ENCODE peak calls at places on chromosomes 13 and 19, in nine cellular contexts. One of them, this sample, is unnamed.

GRCh38 chr13:50441141-50441540 is 402.4 kb downstream of the DLEU7 start:
- DNase-seq in stimulated activated CD4-positive, alpha-beta T cell treated with anti-CD3 and anti-CD28 coated beads, Interleukin-1b, Interleukin-23, amount 100 ng/mL, for 24 hours: no peak
- DNase-seq in ascending aorta: no peak
- DNase-seq in stimulated activated naive CD4-positive, alpha-beta T cell: no peak
- DNase-seq in mesendoderm: no peak
- DNase-seq in CD8-positive, alpha-beta memory T cell: no peak
- DNase-seq in D341Med: no peak
- DNase-seq in skeletal muscle cell: peak; percentile 29
- DNase-seq in M059J: peak; percentile 60
- DNase-seq in this sample: no peak

GRCh38 chr19:39873385-39873784 is 27.2 kb upstream of the FBL start:
- DNase-seq in stimulated activated CD4-positive, alpha-beta T cell treated with anti-CD3 and anti-CD28 coated beads, Interleukin-1b, Interleukin-23, amount 100 ng/mL, for 24 hours: no peak
- DNase-seq in ascending aorta: no peak
- DNase-seq in stimulated activated naive CD4-positive, alpha-beta T cell: no peak
- DNase-seq in mesendoderm: no peak
- DNase-seq in CD8-positive, alpha-beta memory T cell: no peak
- DNase-seq in D341Med: no peak
- DNase-seq in skeletal muscle cell: no peak
- DNase-seq in M059J: no peak
- DNase-seq in this sample: no peak

GRCh38 chr13:112351825-112352224 is 24.3 kb upstream of the SPACA7 start:
- DNase-seq in stimulated activated CD4-positive, alpha-beta T cell treated with anti-CD3 and anti-CD28 coated beads, Interleukin-1b, Interleukin-23, amount 100 ng/mL, for 24 hours: no peak
- DNase-seq in ascending aorta: no peak
- DNase-seq in stimulated activated naive CD4-positive, alpha-beta T cell: no peak
- DNase-seq in mesendoderm: no peak
- DNase-seq in CD8-positive, alpha-beta memory T cell: no peak
- DNase-seq in D341Med: no peak
- DNase-seq in skeletal muscle cell: no peak
- DNase-seq in M059J: no peak
- DNase-seq in this sample: no peak

GRCh38 chr19:41564515-41565383 is 11.2 kb upstream of the CEACAM21 start:
- DNase-seq in stimulated activated CD4-positive, alpha-beta T cell treated with anti-CD3 and anti-CD28 coated beads, Interleukin-1b, Interleukin-23, amount 100 ng/mL, for 24 hours: no peak
- DNase-seq in ascending aorta: no peak
- DNase-seq in stimulated activated naive CD4-positive, alpha-beta T cell: peak; percentile 28
- DNase-seq in mesendoderm: peak; percentile 57
- DNase-seq in CD8-positive, alpha-beta memory T cell: no peak
- DNase-seq in D341Med: no peak
- DNase-seq in skeletal muscle cell: no peak
- DNase-seq in M059J: no peak
- DNase-seq in this sample: no peak

GRCh38 chr19:47348819-47349795 is at the start of gene DHX34:
- DNase-seq in stimulated activated CD4-positive, alpha-beta T cell treated with anti-CD3 and anti-CD28 coated beads, Interleukin-1b, Interleukin-23, amount 100 ng/mL, for 24 hours: peak; percentile 97
- DNase-seq in ascending aorta: peak; percentile 94
- DNase-seq in stimulated activated naive CD4-positive, alpha-beta T cell: peak; percentile 96
- DNase-seq in mesendoderm: peak; percentile 99
- DNase-seq in CD8-positive, alpha-beta memory T cell: peak; percentile 99
- DNase-seq in D341Med: peak; percentile 99
- DNase-seq in skeletal muscle cell: peak; percentile 96
- DNase-seq in M059J: peak; percentile 98
- DNase-seq in this sample: peak; percentile 94

GRCh38 chr13:82758056-82758455 is 1124.2 kb downstream of the SLITRK1 start:
- DNase-seq in stimulated activated CD4-positive, alpha-beta T cell treated with anti-CD3 and anti-CD28 coated beads, Interleukin-1b, Interleukin-23, amount 100 ng/mL, for 24 hours: no peak
- DNase-seq in ascending aorta: no peak
- DNase-seq in stimulated activated naive CD4-positive, alpha-beta T cell: no peak
- DNase-seq in mesendoderm: peak; percentile 94
- DNase-seq in CD8-positive, alpha-beta memory T cell: no peak
- DNase-seq in D341Med: peak; percentile 50
- DNase-seq in skeletal muscle cell: no peak
- DNase-seq in M059J: peak; percentile 8
- DNase-seq in this sample: no peak

GRCh38 chr19:56350416-56351045 is 35.9 kb upstream of the ZSCAN5A start:
- DNase-seq in stimulated activated CD4-positive, alpha-beta T cell treated with anti-CD3 and anti-CD28 coated beads, Interleukin-1b, Interleukin-23, amount 100 ng/mL, for 24 hours: peak; percentile 22
- DNase-seq in ascending aorta: no peak
- DNase-seq in stimulated activated naive CD4-positive, alpha-beta T cell: peak; percentile 3
- DNase-seq in mesendoderm: peak; percentile 60
- DNase-seq in CD8-positive, alpha-beta memory T cell: peak; percentile 24
- DNase-seq in D341Med: peak; percentile 41
- DNase-seq in skeletal muscle cell: no peak
- DNase-seq in M059J: peak; percentile 5
- DNase-seq in this sample: no peak

GRCh38 chr13:36736119-36736726 is 62.4 kb downstream of the SERTM1 start:
- DNase-seq in stimulated activated CD4-positive, alpha-beta T cell treated with anti-CD3 and anti-CD28 coated beads, Interleukin-1b, Interleukin-23, amount 100 ng/mL, for 24 hours: peak; percentile 15
- DNase-seq in ascending aorta: no peak
- DNase-seq in stimulated activated naive CD4-positive, alpha-beta T cell: no peak
- DNase-seq in mesendoderm: peak; percentile 56
- DNase-seq in CD8-positive, alpha-beta memory T cell: peak; percentile 3
- DNase-seq in D341Med: peak; percentile 60
- DNase-seq in skeletal muscle cell: no peak
- DNase-seq in M059J: peak; percentile 46
- DNase-seq in this sample: no peak

GRCh38 chr13:44313674-44314073 is 60.0 kb upstream of the SERP2 start:
- DNase-seq in stimulated activated CD4-positive, alpha-beta T cell treated with anti-CD3 and anti-CD28 coated beads, Interleukin-1b, Interleukin-23, amount 100 ng/mL, for 24 hours: no peak
- DNase-seq in ascending aorta: no peak
- DNase-seq in stimulated activated naive CD4-positive, alpha-beta T cell: no peak
- DNase-seq in mesendoderm: no peak
- DNase-seq in CD8-positive, alpha-beta memory T cell: no peak
- DNase-seq in D341Med: no peak
- DNase-seq in skeletal muscle cell: peak; percentile 63
- DNase-seq in M059J: peak; percentile 90
- DNase-seq in this sample: peak; percentile 86

GRCh38 chr13:32261567-32261966 is 53.6 kb downstream of the ZAR1L start:
- DNase-seq in stimulated activated CD4-positive, alpha-beta T cell treated with anti-CD3 and anti-CD28 coated beads, Interleukin-1b, Interleukin-23, amount 100 ng/mL, for 24 hours: no peak
- DNase-seq in ascending aorta: peak; percentile 43
- DNase-seq in stimulated activated naive CD4-positive, alpha-beta T cell: no peak
- DNase-seq in mesendoderm: peak; percentile 27
- DNase-seq in CD8-positive, alpha-beta memory T cell: no peak
- DNase-seq in D341Med: no peak
- DNase-seq in skeletal muscle cell: peak; percentile 79
- DNase-seq in M059J: peak; percentile 77
- DNase-seq in this sample: peak; percentile 14

GRCh38 chr19:15025237-15025636 is 24.0 kb upstream of the CASP14 start:
- DNase-seq in stimulated activated CD4-positive, alpha-beta T cell treated with anti-CD3 and anti-CD28 coated beads, Interleukin-1b, Interleukin-23, amount 100 ng/mL, for 24 hours: no peak
- DNase-seq in ascending aorta: no peak
- DNase-seq in stimulated activated naive CD4-positive, alpha-beta T cell: no peak
- DNase-seq in mesendoderm: peak; percentile 22
- DNase-seq in CD8-positive, alpha-beta memory T cell: no peak
- DNase-seq in D341Med: peak; percentile 51
- DNase-seq in skeletal muscle cell: no peak
- DNase-seq in M059J: peak; percentile 13
- DNase-seq in this sample: no peak

GRCh38 chr19:14412436-14413071 is 6.6 kb downstream of the DDX39A start:
- DNase-seq in stimulated activated CD4-positive, alpha-beta T cell treated with anti-CD3 and anti-CD28 coated beads, Interleukin-1b, Interleukin-23, amount 100 ng/mL, for 24 hours: no peak
- DNase-seq in ascending aorta: no peak
- DNase-seq in stimulated activated naive CD4-positive, alpha-beta T cell: no peak
- DNase-seq in mesendoderm: no peak
- DNase-seq in CD8-positive, alpha-beta memory T cell: no peak
- DNase-seq in D341Med: no peak
- DNase-seq in skeletal muscle cell: no peak
- DNase-seq in M059J: no peak
- DNase-seq in this sample: no peak

GRCh38 chr13:102978168-102978567 is 88.0 kb downstream of the SLC10A2 start:
- DNase-seq in stimulated activated CD4-positive, alpha-beta T cell treated with anti-CD3 and anti-CD28 coated beads, Interleukin-1b, Interleukin-23, amount 100 ng/mL, for 24 hours: no peak
- DNase-seq in ascending aorta: no peak
- DNase-seq in stimulated activated naive CD4-positive, alpha-beta T cell: no peak
- DNase-seq in mesendoderm: no peak
- DNase-seq in CD8-positive, alpha-beta memory T cell: no peak
- DNase-seq in D341Med: no peak
- DNase-seq in skeletal muscle cell: no peak
- DNase-seq in M059J: peak; percentile 18
- DNase-seq in this sample: no peak

GRCh38 chr19:19213822-19214558 is 2.2 kb downstream of the NCAN start:
- DNase-seq in stimulated activated CD4-positive, alpha-beta T cell treated with anti-CD3 and anti-CD28 coated beads, Interleukin-1b, Interleukin-23, amount 100 ng/mL, for 24 hours: no peak
- DNase-seq in ascending aorta: no peak
- DNase-seq in stimulated activated naive CD4-positive, alpha-beta T cell: no peak
- DNase-seq in mesendoderm: no peak
- DNase-seq in CD8-positive, alpha-beta memory T cell: no peak
- DNase-seq in D341Med: no peak
- DNase-seq in skeletal muscle cell: no peak
- DNase-seq in M059J: no peak
- DNase-seq in this sample: no peak

GRCh38 chr13:43240278-43240677 is 216.9 kb downstream of the DNAJC15 start:
- DNase-seq in stimulated activated CD4-positive, alpha-beta T cell treated with anti-CD3 and anti-CD28 coated beads, Interleukin-1b, Interleukin-23, amount 100 ng/mL, for 24 hours: no peak
- DNase-seq in ascending aorta: no peak
- DNase-seq in stimulated activated naive CD4-positive, alpha-beta T cell: no peak
- DNase-seq in mesendoderm: no peak
- DNase-seq in CD8-positive, alpha-beta memory T cell: no peak
- DNase-seq in D341Med: no peak
- DNase-seq in skeletal muscle cell: no peak
- DNase-seq in M059J: no peak
- DNase-seq in this sample: no peak

GRCh38 chr13:41137951-41138350 is 5.3 kb upstream of the KBTBD6 start:
- DNase-seq in stimulated activated CD4-positive, alpha-beta T cell treated with anti-CD3 and anti-CD28 coated beads, Interleukin-1b, Interleukin-23, amount 100 ng/mL, for 24 hours: no peak
- DNase-seq in ascending aorta: no peak
- DNase-seq in stimulated activated naive CD4-positive, alpha-beta T cell: no peak
- DNase-seq in mesendoderm: no peak
- DNase-seq in CD8-positive, alpha-beta memory T cell: no peak
- DNase-seq in D341Med: no peak
- DNase-seq in skeletal muscle cell: peak; percentile 56
- DNase-seq in M059J: peak; percentile 93
- DNase-seq in this sample: peak; percentile 47

GRCh38 chr19:10503002-10503789 is at the start of gene KEAP1:
- DNase-seq in stimulated activated CD4-positive, alpha-beta T cell treated with anti-CD3 and anti-CD28 coated beads, Interleukin-1b, Interleukin-23, amount 100 ng/mL, for 24 hours: peak; percentile 29
- DNase-seq in ascending aorta: no peak
- DNase-seq in stimulated activated naive CD4-positive, alpha-beta T cell: peak; percentile 41
- DNase-seq in mesendoderm: peak; percentile 70
- DNase-seq in CD8-positive, alpha-beta memory T cell: no peak
- DNase-seq in D341Med: peak; percentile 78
- DNase-seq in skeletal muscle cell: no peak
- DNase-seq in M059J: peak; percentile 26
- DNase-seq in this sample: no peak

GRCh38 chr19:7704280-7705060 is 2.5 kb upstream of the FCER2 start:
- DNase-seq in stimulated activated CD4-positive, alpha-beta T cell treated with anti-CD3 and anti-CD28 coated beads, Interleukin-1b, Interleukin-23, amount 100 ng/mL, for 24 hours: no peak
- DNase-seq in ascending aorta: no peak
- DNase-seq in stimulated activated naive CD4-positive, alpha-beta T cell: no peak
- DNase-seq in mesendoderm: no peak
- DNase-seq in CD8-positive, alpha-beta memory T cell: no peak
- DNase-seq in D341Med: no peak
- DNase-seq in skeletal muscle cell: no peak
- DNase-seq in M059J: no peak
- DNase-seq in this sample: no peak

GRCh38 chr13:100089633-100090032 is 740 bp downstream of the PCCA start:
- DNase-seq in stimulated activated CD4-positive, alpha-beta T cell treated with anti-CD3 and anti-CD28 coated beads, Interleukin-1b, Interleukin-23, amount 100 ng/mL, for 24 hours: no peak
- DNase-seq in ascending aorta: no peak
- DNase-seq in stimulated activated naive CD4-positive, alpha-beta T cell: no peak
- DNase-seq in mesendoderm: no peak
- DNase-seq in CD8-positive, alpha-beta memory T cell: peak; percentile 20
- DNase-seq in D341Med: no peak
- DNase-seq in skeletal muscle cell: no peak
- DNase-seq in M059J: peak; percentile 32
- DNase-seq in this sample: no peak

GRCh38 chr13:98731038-98731437 is 21.4 kb downstream of the SLC15A1 start:
- DNase-seq in stimulated activated CD4-positive, alpha-beta T cell treated with anti-CD3 and anti-CD28 coated beads, Interleukin-1b, Interleukin-23, amount 100 ng/mL, for 24 hours: no peak
- DNase-seq in ascending aorta: no peak
- DNase-seq in stimulated activated naive CD4-positive, alpha-beta T cell: no peak
- DNase-seq in mesendoderm: no peak
- DNase-seq in CD8-positive, alpha-beta memory T cell: no peak
- DNase-seq in D341Med: no peak
- DNase-seq in skeletal muscle cell: no peak
- DNase-seq in M059J: no peak
- DNase-seq in this sample: no peak

GRCh38 chr13:32087955-32088747 is 56.6 kb downstream of the FRY start:
- DNase-seq in stimulated activated CD4-positive, alpha-beta T cell treated with anti-CD3 and anti-CD28 coated beads, Interleukin-1b, Interleukin-23, amount 100 ng/mL, for 24 hours: no peak
- DNase-seq in ascending aorta: no peak
- DNase-seq in stimulated activated naive CD4-positive, alpha-beta T cell: no peak
- DNase-seq in mesendoderm: peak; percentile 31
- DNase-seq in CD8-positive, alpha-beta memory T cell: no peak
- DNase-seq in D341Med: no peak
- DNase-seq in skeletal muscle cell: no peak
- DNase-seq in M059J: no peak
- DNase-seq in this sample: no peak

GRCh38 chr19:29771708-29772415 is 39.9 kb upstream of the CCNE1 start:
- DNase-seq in stimulated activated CD4-positive, alpha-beta T cell treated with anti-CD3 and anti-CD28 coated beads, Interleukin-1b, Interleukin-23, amount 100 ng/mL, for 24 hours: peak; percentile 14
- DNase-seq in ascending aorta: no peak
- DNase-seq in stimulated activated naive CD4-positive, alpha-beta T cell: peak; percentile 2
- DNase-seq in mesendoderm: peak; percentile 74
- DNase-seq in CD8-positive, alpha-beta memory T cell: no peak
- DNase-seq in D341Med: peak; percentile 84
- DNase-seq in skeletal muscle cell: peak; percentile 7
- DNase-seq in M059J: peak; percentile 51
- DNase-seq in this sample: peak; percentile 9

GRCh38 chr19:19900574-19901444 is at the start of gene ZNF93:
- DNase-seq in stimulated activated CD4-positive, alpha-beta T cell treated with anti-CD3 and anti-CD28 coated beads, Interleukin-1b, Interleukin-23, amount 100 ng/mL, for 24 hours: peak; percentile 82
- DNase-seq in ascending aorta: peak; percentile 92
- DNase-seq in stimulated activated naive CD4-positive, alpha-beta T cell: peak; percentile 78
- DNase-seq in mesendoderm: peak; percentile 99
- DNase-seq in CD8-positive, alpha-beta memory T cell: peak; percentile 88
- DNase-seq in D341Med: peak; percentile 91
- DNase-seq in skeletal muscle cell: peak; percentile 89
- DNase-seq in M059J: peak; percentile 93
- DNase-seq in this sample: peak; percentile 88

GRCh38 chr13:72194531-72194930 is 327.5 kb upstream of the DACH1 start:
- DNase-seq in stimulated activated CD4-positive, alpha-beta T cell treated with anti-CD3 and anti-CD28 coated beads, Interleukin-1b, Interleukin-23, amount 100 ng/mL, for 24 hours: no peak
- DNase-seq in ascending aorta: no peak
- DNase-seq in stimulated activated naive CD4-positive, alpha-beta T cell: no peak
- DNase-seq in mesendoderm: no peak
- DNase-seq in CD8-positive, alpha-beta memory T cell: no peak
- DNase-seq in D341Med: no peak
- DNase-seq in skeletal muscle cell: no peak
- DNase-seq in M059J: no peak
- DNase-seq in this sample: no peak

GRCh38 chr19:58007285-58007684 is 4.7 kb upstream of the ZNF606 start:
- DNase-seq in stimulated activated CD4-positive, alpha-beta T cell treated with anti-CD3 and anti-CD28 coated beads, Interleukin-1b, Interleukin-23, amount 100 ng/mL, for 24 hours: no peak
- DNase-seq in ascending aorta: no peak
- DNase-seq in stimulated activated naive CD4-positive, alpha-beta T cell: no peak
- DNase-seq in mesendoderm: peak; percentile 70
- DNase-seq in CD8-positive, alpha-beta memory T cell: no peak
- DNase-seq in D341Med: no peak
- DNase-seq in skeletal muscle cell: no peak
- DNase-seq in M059J: no peak
- DNase-seq in this sample: no peak

GRCh38 chr13:106446011-106446410 is 89.5 kb downstream of the EFNB2 start:
- DNase-seq in stimulated activated CD4-positive, alpha-beta T cell treated with anti-CD3 and anti-CD28 coated beads, Interleukin-1b, Interleukin-23, amount 100 ng/mL, for 24 hours: no peak
- DNase-seq in ascending aorta: no peak
- DNase-seq in stimulated activated naive CD4-positive, alpha-beta T cell: no peak
- DNase-seq in mesendoderm: no peak
- DNase-seq in CD8-positive, alpha-beta memory T cell: no peak
- DNase-seq in D341Med: no peak
- DNase-seq in skeletal muscle cell: peak; percentile 16
- DNase-seq in M059J: peak; percentile 63
- DNase-seq in this sample: peak; percentile 93

GRCh38 chr13:76852991-76853390 is 33.2 kb downstream of the KCTD12 start:
- DNase-seq in stimulated activated CD4-positive, alpha-beta T cell treated with anti-CD3 and anti-CD28 coated beads, Interleukin-1b, Interleukin-23, amount 100 ng/mL, for 24 hours: no peak
- DNase-seq in ascending aorta: no peak
- DNase-seq in stimulated activated naive CD4-positive, alpha-beta T cell: no peak
- DNase-seq in mesendoderm: no peak
- DNase-seq in CD8-positive, alpha-beta memory T cell: no peak
- DNase-seq in D341Med: no peak
- DNase-seq in skeletal muscle cell: peak; percentile 51
- DNase-seq in M059J: peak; percentile 88
- DNase-seq in this sample: peak; percentile 51

GRCh38 chr19:6753178-6754031 is 13.8 kb downstream of the SH2D3A start:
- DNase-seq in stimulated activated CD4-positive, alpha-beta T cell treated with anti-CD3 and anti-CD28 coated beads, Interleukin-1b, Interleukin-23, amount 100 ng/mL, for 24 hours: peak; percentile 81
- DNase-seq in ascending aorta: no peak
- DNase-seq in stimulated activated naive CD4-positive, alpha-beta T cell: peak; percentile 67
- DNase-seq in mesendoderm: peak; percentile 97
- DNase-seq in CD8-positive, alpha-beta memory T cell: peak; percentile 74
- DNase-seq in D341Med: peak; percentile 89
- DNase-seq in skeletal muscle cell: no peak
- DNase-seq in M059J: peak; percentile 58
- DNase-seq in this sample: no peak

GRCh38 chr19:55418185-55418584 is 10.6 kb upstream of the UBE2S start:
- DNase-seq in stimulated activated CD4-positive, alpha-beta T cell treated with anti-CD3 and anti-CD28 coated beads, Interleukin-1b, Interleukin-23, amount 100 ng/mL, for 24 hours: peak; percentile 25
- DNase-seq in ascending aorta: no peak
- DNase-seq in stimulated activated naive CD4-positive, alpha-beta T cell: peak; percentile 29
- DNase-seq in mesendoderm: peak; percentile 82
- DNase-seq in CD8-positive, alpha-beta memory T cell: peak; percentile 42
- DNase-seq in D341Med: peak; percentile 86
- DNase-seq in skeletal muscle cell: peak; percentile 39
- DNase-seq in M059J: peak; percentile 79
- DNase-seq in this sample: peak; percentile 50

GRCh38 chr13:47696677-47697076 is 304.4 kb downstream of the SUCLA2 start:
- DNase-seq in stimulated activated CD4-positive, alpha-beta T cell treated with anti-CD3 and anti-CD28 coated beads, Interleukin-1b, Interleukin-23, amount 100 ng/mL, for 24 hours: no peak
- DNase-seq in ascending aorta: no peak
- DNase-seq in stimulated activated naive CD4-positive, alpha-beta T cell: no peak
- DNase-seq in mesendoderm: peak; percentile 3
- DNase-seq in CD8-positive, alpha-beta memory T cell: no peak
- DNase-seq in D341Med: no peak
- DNase-seq in skeletal muscle cell: no peak
- DNase-seq in M059J: no peak
- DNase-seq in this sample: no peak

GRCh38 chr19:7748756-7749155 is 1.4 kb upstream of the CD209 start:
- DNase-seq in stimulated activated CD4-positive, alpha-beta T cell treated with anti-CD3 and anti-CD28 coated beads, Interleukin-1b, Interleukin-23, amount 100 ng/mL, for 24 hours: no peak
- DNase-seq in ascending aorta: no peak
- DNase-seq in stimulated activated naive CD4-positive, alpha-beta T cell: no peak
- DNase-seq in mesendoderm: peak; percentile 88
- DNase-seq in CD8-positive, alpha-beta memory T cell: no peak
- DNase-seq in D341Med: no peak
- DNase-seq in skeletal muscle cell: no peak
- DNase-seq in M059J: peak; percentile 54
- DNase-seq in this sample: no peak

This sample was measured in kidney epithelial cell.